ENCODE peak calls at places on chromosome 21, in seven cellular contexts. J is NCI-H2171; F is NCI-H2107; K is activated T-cell treated with anti-CD3 and anti-CD28 coated beads, Interleukin-2, amount 50 U/mL, for 4 hours; A is germinal center; I is GM12892; E is A172. U is an unnamed sample.

GRCh38 chr21:44084496-44085241 is 22.5 kb upstream of the PWP2 start:
- DNase-seq in K (no peak), I (no peak), E (no peak), J (no peak), A (no peak), F (no peak), U (no peak)

GRCh38 chr21:14121719-14122118 is 89.0 kb downstream of the LIPI start:
- DNase-seq in A (peak), F (no peak), E (no peak), K (no peak), I (no peak), J (no peak), U (no peak)

GRCh38 chr21:23016617-23017016 is 2018.4 kb downstream of the NCAM2 start:
- DNase-seq in I (no peak), J (no peak), E (no peak), K (no peak), A (no peak), F (no peak), U (peak)

GRCh38 chr21:14875704-14876364 is 189.0 kb downstream of the NRIP1 start:
- DNase-seq in K (no peak), I (no peak), E (no peak), A (peak), J (no peak), F (no peak), U (no peak)

GRCh38 chr21:35106246-35106835 is 57.2 kb upstream of the RUNX1 start:
- DNase-seq in A (no peak), K (no peak), I (no peak), F (no peak), J (no peak), E (no peak), U (no peak)

GRCh38 chr21:42149656-42150457 is 69.1 kb upstream of the ABCG1 start:
- DNase-seq in A (no peak), F (no peak), I (no peak), J (no peak), E (no peak), K (no peak), U (no peak)

GRCh38 chr21:40177979-40178378 is 310.7 kb downstream of the PCP4 start:
- DNase-seq in I (no peak), J (no peak), K (no peak), F (no peak), E (no peak), A (no peak), U (no peak)

GRCh38 chr21:39137248-39138186 is 45.7 kb downstream of the PSMG1 start:
- DNase-seq in A (no peak), K (no peak), I (no peak), E (peak), F (no peak), J (no peak), U (peak)

GRCh38 chr21:44513389-44514217 is 26.4 kb downstream of the KRTAP10-1 start:
- DNase-seq in K (no peak), I (no peak), A (no peak), E (peak), F (peak), J (peak), U (peak)

U was measured in MG63.